ENCODE peak calls at places on chromosomes 6 and 20, in six cellular contexts. G is stomach; L is HepG2; E is body of pancreas; C is activated CD8-positive, alpha-beta memory T cell treated with anti-CD3 and anti-CD28 coated beads for 48 hours; U is IMR-90. D is an unnamed sample.

GRCh38 chr20:45621593-45621992 is 7.9 kb upstream of the WFDC10A start:
- DNase-seq in E (peak; percentile 34), L (peak; percentile 66), C (no peak), G (no peak), U (no peak), D (peak; percentile 8)

GRCh38 chr6:166623318-166623717 is 3.7 kb downstream of the RPS6KA2 start:
- DNase-seq in C (no peak), G (no peak), U (no peak), L (no peak), E (no peak), D (no peak)

GRCh38 chr6:40907198-40907701 is 131.8 kb downstream of the UNC5CL start:
- DNase-seq in U (peak; percentile 9), C (no peak), G (peak; percentile 60), E (peak; percentile 52), L (peak; percentile 19), D (no peak)

GRCh38 chr6:1596088-1596852 is 13.4 kb upstream of the FOXC1 start:
- DNase-seq in C (peak; percentile 53), L (peak; percentile 50), E (peak; percentile 75), G (peak; percentile 69), U (peak; percentile 45), D (peak; percentile 75)

GRCh38 chr6:75217203-75217602 is 11.3 kb upstream of the COL12A1 start:
- DNase-seq in E (no peak), C (no peak), G (no peak), L (no peak), U (peak; percentile 88), D (no peak)

GRCh38 chr6:164345856-164346496 is 931.5 kb downstream of the QKI start:
- DNase-seq in E (no peak), L (no peak), G (no peak), U (no peak), C (no peak), D (no peak)

GRCh38 chr6:153016846-153017245 is 14.3 kb upstream of the MTRF1L start:
- DNase-seq in L (no peak), E (no peak), C (no peak), G (no peak), U (no peak), D (no peak)

GRCh38 chr6:116467096-116467495 is 5.9 kb downstream of the CALHM6 start:
- DNase-seq in L (no peak), U (peak; percentile 41), G (no peak), E (no peak), C (no peak), D (no peak)

GRCh38 chr6:46918830-46919229 is 2.9 kb downstream of the ADGRF5 start:
- DNase-seq in L (no peak), C (no peak), E (no peak), U (no peak), G (no peak), D (no peak)

GRCh38 chr20:59040682-59041081 is 1.9 kb downstream of the PRELID3B start:
- DNase-seq in L (no peak), G (no peak), C (no peak), U (no peak), E (no peak), D (no peak)

GRCh38 chr6:127518710-127519468 is at the start of gene MTCL3:
- DNase-seq in U (peak; percentile 63), L (no peak), E (peak; percentile 36), C (peak; percentile 22), G (no peak), D (no peak)

GRCh38 chr6:13914346-13914745 is 10.4 kb upstream of the RNF182 start:
- DNase-seq in E (no peak), L (no peak), C (no peak), U (peak; percentile 8), G (no peak), D (no peak)

GRCh38 chr6:170173416-170173990 is 117.4 kb downstream of the DLL1 start:
- DNase-seq in E (no peak), U (no peak), G (no peak), C (no peak), L (no peak), D (no peak)

GRCh38 chr20:32946629-32947028 is 57.6 kb downstream of the SUN5 start:
- DNase-seq in E (no peak), U (no peak), C (no peak), G (no peak), L (no peak), D (no peak)

GRCh38 chr6:53869964-53870363 is 75.2 kb downstream of the LRRC1 start:
- DNase-seq in E (no peak), L (no peak), G (no peak), U (no peak), C (no peak), D (no peak)

GRCh38 chr6:32163559-32164258 is 686 bp upstream of the EGFL8 start:
- DNase-seq in L (no peak), C (no peak), G (no peak), U (no peak), E (no peak), D (no peak)

GRCh38 chr20:1805161-1805581 is 90.0 kb upstream of the SIRPA start:
- DNase-seq in C (no peak), G (no peak), L (no peak), E (no peak), U (no peak), D (no peak)

GRCh38 chr6:157996201-157996712 is 14.6 kb downstream of the SYNJ2 start:
- DNase-seq in G (no peak), L (no peak), U (no peak), C (no peak), E (no peak), D (no peak)

D was measured in HuH-7.